ENCODE peak calls at places on chromosomes 7 and 10, in seven cellular contexts. S is neuronal stem cell, P is mesendoderm, I is H9, U is IMR-90, X is mesenchymal stem cell, T is H1. D is an unnamed sample.

GRCh38 chr10:126736737-126737136 is 66.2 kb upstream of the C10orf90 start:
- DNase-seq in S (no peak), P (no peak), I (no peak), U (no peak), X (peak; percentile 56), T (no peak), D (no peak)

GRCh38 chr7:29265208-29265923 is 70.8 kb downstream of the CHN2 start:
- DNase-seq in S (no peak), P (no peak), I (no peak), U (no peak), X (peak; percentile 57), T (no peak), D (no peak)

GRCh38 chr10:12556057-12556456 is 206.7 kb downstream of the CAMK1D start:
- DNase-seq in S (no peak), P (no peak), I (no peak), U (no peak), X (peak; percentile 13), T (no peak), D (no peak)

GRCh38 chr10:78491812-78492211 is 458.1 kb downstream of the RPS24 start:
- DNase-seq in S (no peak), P (no peak), I (no peak), U (peak; percentile 18), X (no peak), T (no peak), D (no peak)

GRCh38 chr7:136389933-136390332 is 412.8 kb upstream of the MTPN start:
- DNase-seq in S (no peak), P (peak; percentile 36), I (no peak), U (no peak), X (peak; percentile 11), T (no peak), D (no peak)

GRCh38 chr7:77455334-77455733 is 39.2 kb upstream of the GSAP start:
- DNase-seq in S (no peak), P (no peak), I (no peak), U (peak; percentile 97), X (peak; percentile 81), T (no peak), D (no peak)

GRCh38 chr7:28672397-28672797 is 260.1 kb downstream of the CREB5 start:
- DNase-seq in S (peak; percentile 37), P (peak; percentile 78), I (no peak), U (no peak), X (no peak), T (no peak), D (peak; percentile 61)

GRCh38 chr10:50561266-50561665 is 62.5 kb downstream of the SGMS1 start:
- DNase-seq in S (no peak), P (no peak), I (no peak), U (peak; percentile 97), X (peak; percentile 13), T (no peak), D (no peak)

GRCh38 chr7:25262586-25262985 is 34.3 kb upstream of the NPVF start:
- DNase-seq in S (no peak), P (peak; percentile 20), I (no peak), U (no peak), X (no peak), T (no peak), D (peak; percentile 23)

GRCh38 chr7:67401492-67401891 is 404.9 kb downstream of the TYW1 start:
- DNase-seq in S (no peak), P (no peak), I (no peak), U (no peak), X (no peak), T (no peak), D (no peak)

GRCh38 chr7:6035686-6036085 is 4.5 kb downstream of the ANKRD61 start:
- DNase-seq in S (no peak), P (no peak), I (no peak), U (no peak), X (no peak), T (no peak), D (no peak)

GRCh38 chr10:96339956-96340904 is 18.6 kb downstream of the OPALIN start:
- DNase-seq in S (peak; percentile 67), P (peak; percentile 84), I (peak; percentile 78), U (peak; percentile 70), X (peak; percentile 56), T (no peak), D (peak; percentile 79)

GRCh38 chr10:61747341-61747740 is 84.6 kb downstream of the CABCOCO1 start:
- DNase-seq in S (no peak), P (no peak), I (no peak), U (no peak), X (no peak), T (no peak), D (peak; percentile 80)

GRCh38 chr10:30818854-30819253 is 189.3 kb upstream of the LYZL2 start:
- DNase-seq in S (no peak), P (no peak), I (no peak), U (no peak), X (no peak), T (no peak), D (no peak)

GRCh38 chr10:30821994-30822692 is 192.6 kb upstream of the LYZL2 start:
- DNase-seq in S (no peak), P (no peak), I (no peak), U (no peak), X (no peak), T (no peak), D (no peak)

GRCh38 chr10:30821269-30821993 is 191.9 kb upstream of the LYZL2 start:
- DNase-seq in S (no peak), P (peak; percentile 61), I (no peak), U (no peak), X (no peak), T (no peak), D (no peak)

GRCh38 chr10:30819306-30820190 is 190.0 kb upstream of the LYZL2 start:
- DNase-seq in S (no peak), P (no peak), I (no peak), U (peak; percentile 88), X (peak; percentile 26), T (no peak), D (no peak)

DNA sequence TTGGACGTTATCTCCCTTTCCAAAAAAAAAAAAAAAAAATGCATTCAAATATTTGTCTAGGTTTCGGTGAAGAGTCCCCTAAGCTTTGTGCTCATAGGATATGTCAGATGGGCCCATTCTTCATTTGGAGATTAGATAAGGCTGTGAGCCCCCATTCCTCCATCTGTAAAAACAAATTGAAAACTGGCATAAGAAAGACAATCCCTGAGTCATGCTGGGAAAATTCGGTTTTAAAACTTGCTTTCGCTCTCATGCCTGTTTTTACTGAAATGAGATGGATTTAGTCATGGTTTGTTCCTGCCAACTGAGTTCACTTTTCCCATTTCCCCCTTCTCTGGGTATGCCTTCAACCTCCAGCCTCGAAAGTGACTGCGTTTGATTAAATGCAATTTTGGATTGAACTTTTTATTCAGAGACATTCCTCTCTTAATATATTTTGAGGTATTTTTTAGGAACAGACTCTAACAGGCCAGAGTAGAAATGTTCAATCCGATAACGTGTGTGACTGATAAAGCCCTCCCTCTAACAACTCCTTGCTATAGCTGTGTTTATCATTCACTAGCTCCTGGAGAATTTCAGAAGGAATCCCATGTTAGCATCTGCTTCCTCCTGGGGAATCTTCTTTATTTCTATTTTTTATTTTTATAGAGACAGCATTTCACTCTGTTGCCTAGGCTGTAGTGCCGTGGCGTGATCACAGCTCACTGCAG is 190.9 kb upstream of the LYZL2 start:
- DNase-seq in S (no peak), P (no peak), I (no peak), U (peak; percentile 95), X (peak; percentile 57), T (no peak), D (no peak)
- H3K9ac ChIP-seq in S (no peak overlapping the region), P (no peak overlapping the region), I (no peak overlapping the region), U (peak overlapping the region; percentile 47), X (peak overlapping the region; percentile 97), T (no peak overlapping the region), D (no peak overlapping the region)

DNA sequence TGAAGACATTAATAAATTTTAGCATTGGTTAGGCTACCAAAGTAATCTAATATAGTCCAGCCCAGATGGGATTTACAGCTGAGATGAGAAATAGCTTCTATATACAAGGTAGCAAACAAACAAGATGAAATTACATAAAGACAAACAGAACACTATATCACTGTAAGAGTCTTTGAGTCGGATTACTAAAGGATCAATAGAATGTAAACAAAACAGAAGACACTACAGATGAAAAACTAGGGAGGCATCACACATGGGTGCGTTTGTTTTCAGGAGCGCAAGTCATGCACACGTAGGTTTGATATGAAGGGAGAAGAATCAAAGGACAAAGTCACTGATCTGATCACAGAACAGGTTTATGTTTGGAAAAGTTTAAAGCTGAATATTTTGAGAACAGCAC is 26.5 kb downstream of the MPP7 start:
- DNase-seq in S (no peak), P (no peak), I (no peak), U (no peak), X (no peak), T (no peak), D (no peak)
- H3K4me1 ChIP-seq in S (no peaks in the 10 kb centered on the region), P (no peaks in the 10 kb centered on the region), I (no peaks in the 10 kb centered on the region), U (peaks cover 2% of the 10 kb centered on the region), X (peaks cover 5% of the 10 kb centered on the region), T (no peaks in the 10 kb centered on the region), D (no peaks in the 10 kb centered on the region)

DNA sequence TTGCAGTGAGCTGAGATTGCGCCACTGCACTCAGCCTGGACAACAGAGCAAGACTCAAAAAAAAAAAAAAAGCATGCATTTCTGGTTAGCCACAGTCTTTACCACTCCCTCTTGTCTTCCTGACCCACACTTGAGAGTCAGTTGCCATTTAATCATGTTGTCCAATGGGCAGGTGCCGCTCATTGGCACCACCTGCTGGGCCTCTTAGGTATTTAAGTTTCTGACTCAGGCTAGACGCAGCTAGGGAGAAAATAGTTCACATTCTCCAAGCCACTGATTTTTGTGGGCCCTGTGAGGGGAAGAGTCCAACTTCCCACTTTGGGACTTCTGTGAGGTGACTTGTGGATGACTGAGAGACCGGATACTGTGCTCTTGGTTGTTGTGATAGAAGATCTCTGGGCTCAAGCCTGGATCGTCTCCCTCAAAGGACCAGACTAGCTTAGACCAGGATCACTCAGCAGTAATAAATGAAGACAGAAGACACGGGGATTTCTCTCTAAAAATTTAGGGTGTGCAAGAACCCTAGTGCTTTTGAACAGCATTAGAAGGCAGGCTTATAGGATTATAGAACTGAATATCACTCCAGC is 26.8 kb upstream of the SORCS3 start:
- DNase-seq in S (no peak), P (peak; percentile 59), I (peak; percentile 55), U (peak; percentile 3), X (no peak), T (no peak), D (peak; percentile 81)
- H2BK5ac ChIP-seq in S (no peak overlapping the region), P (no peak overlapping the region), I (no peak overlapping the region), U (no peak overlapping the region), X (no peak overlapping the region), T (no peak overlapping the region), D (no peak overlapping the region)

GRCh38 chr10:122019414-122019975 is 30.5 kb downstream of the TACC2 start:
- DNase-seq in S (peak; percentile 54), P (peak; percentile 28), I (peak; percentile 51), U (no peak), X (no peak), T (no peak), D (peak; percentile 91)
- H3K9ac ChIP-seq in S (no peak overlapping the region), P (no peak overlapping the region), I (no peak overlapping the region), U (no peak overlapping the region), X (no peak overlapping the region), T (peak overlapping the region; percentile 10), D (no peak overlapping the region)

D was measured in trophoblast cell.